ENCODE peak calls at places on chromosome 9, in ten cellular contexts. B is posterior cingulate gyrus; C is cerebellum; D is smooth muscle cell of the brain vasculature; J is stimulated activated naive CD8-positive, alpha-beta T cell treated with anti-CD3 and anti-CD28 coated beads, Interleukin-15, amount 100 ng/mL, for 72 hours; S is ACHN; G is cerebellar cortex; R is lung microvascular endothelial cell; N is brain microvascular endothelial cell; H is cardiac fibroblast. U is an unnamed sample.
A peak's percentile ranks its signal among the peaks of the same experiment; 100 is the strongest.

GRCh38 chr9:15513335-15513734 is 2.6 kb upstream of the PSIP1 start:
- DNase-seq in R (no peak), D (no peak), J (peak; percentile 25), C (no peak), G (no peak), H (peak; percentile 21), S (peak; percentile 38), B (no peak), N (no peak), U (no peak)

GRCh38 chr9:3508531-3509374 is 17.0 kb downstream of the RFX3 start:
- DNase-seq in N (no peak), B (no peak), G (no peak), D (no peak), R (no peak), J (no peak), C (no peak), H (peak; percentile 5), S (peak; percentile 13), U (peak; percentile 64)

GRCh38 chr9:95120781-95121370 is 196.6 kb downstream of the FANCC start:
- DNase-seq in N (no peak), G (peak; percentile 61), C (peak; percentile 40), J (no peak), B (no peak), S (no peak), D (no peak), H (no peak), R (no peak), U (no peak)

GRCh38 chr9:113463418-113464285 is at the start of gene RGS3:
- DNase-seq in G (peak; percentile 44), H (no peak), D (no peak), C (peak; percentile 61), N (no peak), B (no peak), R (peak; percentile 22), S (peak; percentile 86), J (no peak), U (no peak)

GRCh38 chr9:76297721-76298239 is 96.4 kb downstream of the RFK start:
- DNase-seq in H (peak; percentile 36), S (no peak), R (peak; percentile 13), N (peak; percentile 49), B (no peak), G (no peak), C (no peak), D (no peak), J (no peak), U (peak; percentile 26)

GRCh38 chr9:37908698-37909186 is 4.8 kb upstream of the SLC25A51 start:
- DNase-seq in G (no peak), R (no peak), N (peak; percentile 36), J (no peak), D (no peak), H (peak; percentile 81), S (no peak), C (no peak), B (no peak), U (peak; percentile 17)

GRCh38 chr9:124695280-124695890 is 75.7 kb downstream of the NR6A1 start:
- DNase-seq in G (no peak), C (no peak), R (no peak), B (no peak), N (peak; percentile 83), S (peak; percentile 73), D (no peak), H (no peak), J (no peak), U (peak; percentile 68)

GRCh38 chr9:113748135-113748534 is 128.0 kb upstream of the ZNF618 start:
- DNase-seq in G (no peak), N (no peak), B (no peak), D (no peak), S (no peak), C (no peak), R (no peak), J (no peak), H (no peak), U (no peak)

GRCh38 chr9:134267305-134268265 is 58.7 kb upstream of the RXRA start:
- DNase-seq in D (no peak), G (no peak), H (no peak), S (no peak), N (no peak), C (no peak), B (no peak), R (no peak), J (no peak), U (no peak)

GRCh38 chr9:111975709-111976108 is 79.1 kb downstream of the UGCG start:
- DNase-seq in D (no peak), R (no peak), S (no peak), B (no peak), G (peak; percentile 57), J (no peak), H (no peak), C (no peak), N (no peak), U (no peak)

GRCh38 chr9:88604836-88605499 is 70.0 kb downstream of the NXNL2 start:
- DNase-seq in H (no peak), G (no peak), D (no peak), N (no peak), S (no peak), C (no peak), B (no peak), J (no peak), R (no peak), U (no peak)

GRCh38 chr9:18346761-18347160 is 127.2 kb upstream of the ADAMTSL1 start:
- DNase-seq in S (no peak), N (no peak), H (no peak), B (no peak), R (no peak), J (no peak), G (no peak), C (no peak), D (no peak), U (no peak)

GRCh38 chr9:22119537-22120167 is 110.5 kb upstream of the CDKN2B start:
- DNase-seq in G (peak; percentile 17), B (no peak), C (no peak), H (peak; percentile 68), S (peak; percentile 52), N (peak; percentile 63), D (no peak), R (peak; percentile 64), J (no peak), U (peak; percentile 63)

GRCh38 chr9:136013116-136013515 is 51.9 kb upstream of the UBAC1 start:
- DNase-seq in B (no peak), S (no peak), D (no peak), H (no peak), J (no peak), C (no peak), N (no peak), R (no peak), G (no peak), U (no peak)

GRCh38 chr9:89579741-89580395 is 24.9 kb upstream of the GADD45G start:
- DNase-seq in H (no peak), G (no peak), D (no peak), S (no peak), C (no peak), R (no peak), N (no peak), B (no peak), J (peak; percentile 63), U (no peak)

GRCh38 chr9:68690088-68690487 is 15.0 kb upstream of the PIP5K1B start:
- DNase-seq in G (no peak), J (no peak), C (no peak), H (peak; percentile 74), R (peak; percentile 9), S (peak; percentile 70), N (no peak), D (no peak), B (no peak), U (no peak)

GRCh38 chr9:10855847-10856246 is 243.0 kb upstream of the PTPRD start:
- DNase-seq in D (no peak), S (peak; percentile 24), G (no peak), J (no peak), H (peak; percentile 23), B (no peak), R (peak; percentile 43), C (no peak), N (peak; percentile 33), U (peak; percentile 10)

GRCh38 chr9:136686794-136687711 is at the start of gene AGPAT2:
- DNase-seq in G (no peak), C (peak; percentile 72), S (no peak), N (no peak), D (no peak), J (peak; percentile 69), B (no peak), R (peak; percentile 53), H (peak; percentile 53), U (peak; percentile 29)

GRCh38 chr9:27059907-27060306 is 49.1 kb upstream of the TEK start:
- DNase-seq in D (no peak), G (no peak), S (no peak), N (no peak), H (peak; percentile 64), C (no peak), R (peak; percentile 88), J (no peak), B (no peak), U (no peak)

GRCh38 chr9:125852386-125852785 is 105.2 kb downstream of the PBX3 start:
- DNase-seq in N (no peak), G (peak; percentile 18), J (no peak), H (no peak), B (no peak), D (no peak), S (no peak), C (no peak), R (no peak), U (no peak)

GRCh38 chr9:71896762-71897161 is 14.2 kb downstream of the ABHD17B start:
- DNase-seq in G (no peak), S (no peak), D (no peak), C (no peak), R (no peak), B (no peak), J (no peak), H (no peak), N (no peak), U (no peak)

GRCh38 chr9:12719431-12719830 is 26.2 kb downstream of the TYRP1 start:
- DNase-seq in D (peak; percentile 6), H (peak; percentile 70), B (no peak), C (peak; percentile 27), S (peak; percentile 42), N (no peak), G (peak; percentile 72), R (peak; percentile 56), J (no peak), U (peak; percentile 63)

GRCh38 chr9:83258521-83258920 is 195.6 kb upstream of the RASEF start:
- DNase-seq in J (no peak), B (no peak), G (no peak), D (no peak), N (no peak), R (no peak), H (no peak), C (no peak), S (no peak), U (no peak)

GRCh38 chr9:127559247-127559680 is 52.8 kb upstream of the STXBP1 start:
- DNase-seq in D (no peak), C (no peak), S (no peak), R (no peak), N (no peak), B (no peak), G (no peak), H (no peak), J (no peak), U (no peak)

GRCh38 chr9:133200631-133201030 is 8.4 kb downstream of the OBP2B start:
- DNase-seq in C (no peak), S (no peak), N (no peak), H (no peak), D (no peak), J (no peak), G (no peak), B (no peak), R (no peak), U (no peak)

GRCh38 chr9:113309204-113309813 is 6.1 kb upstream of the RNF183 start:
- DNase-seq in J (peak; percentile 18), S (peak; percentile 45), H (peak; percentile 72), G (peak; percentile 33), D (peak; percentile 13), N (peak; percentile 36), R (peak; percentile 61), C (peak; percentile 36), B (no peak), U (peak; percentile 49)

GRCh38 chr9:105205787-105206511 is 38.5 kb upstream of the SLC44A1 start:
- DNase-seq in G (peak; percentile 98), B (no peak), J (no peak), N (peak; percentile 45), H (peak; percentile 96), D (no peak), S (no peak), C (peak; percentile 89), R (peak; percentile 16), U (peak; percentile 82)

GRCh38 chr9:129889936-129890717 is 54.9 kb downstream of the USP20 start:
- DNase-seq in S (no peak), H (no peak), C (no peak), N (no peak), R (no peak), J (peak; percentile 82), D (no peak), G (no peak), B (no peak), U (no peak)